ENCODE peak calls at places on chromosomes 11 and 22, in four cellular contexts. One of them, this sample, is unnamed.

GRCh38 chr11:133649059-133649458 is 116.8 kb upstream of the OPCML start:
- DNase-seq in heart left ventricle: no peak
- DNase-seq in breast epithelium: no peak
- DNase-seq in GM23248: no peak
- DNase-seq in this sample: no peak

GRCh38 chr11:24767411-24767810 is 270.6 kb downstream of the LUZP2 start:
- DNase-seq in heart left ventricle: no peak
- DNase-seq in breast epithelium: no peak
- DNase-seq in GM23248: no peak
- DNase-seq in this sample: no peak

GRCh38 chr11:76288166-76288978 is 82.1 kb upstream of the WNT11 start:
- DNase-seq in heart left ventricle: no peak
- DNase-seq in breast epithelium: no peak
- DNase-seq in GM23248: no peak
- DNase-seq in this sample: no peak

GRCh38 chr11:795638-796564 is 2.2 kb downstream of the SLC25A22 start:
- DNase-seq in heart left ventricle: peak; percentile 83
- DNase-seq in breast epithelium: no peak
- DNase-seq in GM23248: peak; percentile 96
- DNase-seq in this sample: peak; percentile 86

GRCh38 chr11:94864646-94865045 is 96.5 kb downstream of the AMOTL1 start:
- DNase-seq in heart left ventricle: no peak
- DNase-seq in breast epithelium: no peak
- DNase-seq in GM23248: no peak
- DNase-seq in this sample: no peak

GRCh38 chr11:68663482-68664010 is 20.8 kb upstream of the GAL start:
- DNase-seq in heart left ventricle: no peak
- DNase-seq in breast epithelium: no peak
- DNase-seq in GM23248: no peak
- DNase-seq in this sample: no peak

GRCh38 chr22:37639771-37640590 is 512 bp downstream of the SH3BP1 start:
- DNase-seq in heart left ventricle: no peak
- DNase-seq in breast epithelium: no peak
- DNase-seq in GM23248: peak; percentile 32
- DNase-seq in this sample: no peak

GRCh38 chr11:77294040-77294439 is 7.4 kb downstream of the GDPD4 start:
- DNase-seq in heart left ventricle: no peak
- DNase-seq in breast epithelium: no peak
- DNase-seq in GM23248: no peak
- DNase-seq in this sample: no peak

GRCh38 chr11:34748036-34748435 is 127.1 kb downstream of the EHF start:
- DNase-seq in heart left ventricle: no peak
- DNase-seq in breast epithelium: no peak
- DNase-seq in GM23248: no peak
- DNase-seq in this sample: no peak

GRCh38 chr22:43921361-43921760 is 2.2 kb upstream of the PNPLA3 start:
- DNase-seq in heart left ventricle: no peak
- DNase-seq in breast epithelium: no peak
- DNase-seq in GM23248: peak; percentile 87
- DNase-seq in this sample: no peak

GRCh38 chr22:22071455-22071854 is 88.9 kb upstream of the TOP3B start:
- DNase-seq in heart left ventricle: no peak
- DNase-seq in breast epithelium: no peak
- DNase-seq in GM23248: no peak
- DNase-seq in this sample: no peak

GRCh38 chr11:27468643-27469332 is 3.8 kb downstream of the LGR4 start:
- DNase-seq in heart left ventricle: no peak
- DNase-seq in breast epithelium: no peak
- DNase-seq in GM23248: peak; percentile 88
- DNase-seq in this sample: no peak

GRCh38 chr11:78078218-78079167 is 1.2 kb downstream of the NDUFC2 start:
- DNase-seq in heart left ventricle: no peak
- DNase-seq in breast epithelium: no peak
- DNase-seq in GM23248: peak; percentile 35
- DNase-seq in this sample: no peak

GRCh38 chr22:18950141-18950540 is 14.0 kb upstream of the PRODH start:
- DNase-seq in heart left ventricle: no peak
- DNase-seq in breast epithelium: no peak
- DNase-seq in GM23248: no peak
- DNase-seq in this sample: peak; percentile 17

GRCh38 chr11:22387126-22387525 is 48.9 kb downstream of the SLC17A6 start:
- DNase-seq in heart left ventricle: no peak
- DNase-seq in breast epithelium: no peak
- DNase-seq in GM23248: no peak
- DNase-seq in this sample: no peak

GRCh38 chr11:46916669-46917108 is 1.7 kb downstream of the LRP4 start:
- DNase-seq in heart left ventricle: peak; percentile 75
- DNase-seq in breast epithelium: no peak
- DNase-seq in GM23248: peak; percentile 88
- DNase-seq in this sample: peak; percentile 64

GRCh38 chr11:122186439-122187080 is 70.5 kb upstream of the BLID start:
- DNase-seq in heart left ventricle: no peak
- DNase-seq in breast epithelium: no peak
- DNase-seq in GM23248: peak; percentile 98
- DNase-seq in this sample: no peak

GRCh38 chr11:68988486-68988885 is 7.7 kb upstream of the MRGPRD start:
- DNase-seq in heart left ventricle: no peak
- DNase-seq in breast epithelium: no peak
- DNase-seq in GM23248: no peak
- DNase-seq in this sample: no peak

GRCh38 chr11:46948378-46949131 is 12.0 kb downstream of the CSTPP1 start:
- DNase-seq in heart left ventricle: no peak
- DNase-seq in breast epithelium: no peak
- DNase-seq in GM23248: peak; percentile 89
- DNase-seq in this sample: no peak

GRCh38 chr11:111186308-111186967 is 59.1 kb upstream of the POU2AF2 start:
- DNase-seq in heart left ventricle: no peak
- DNase-seq in breast epithelium: no peak
- DNase-seq in GM23248: no peak
- DNase-seq in this sample: no peak

GRCh38 chr11:48090174-48090573 is 109.8 kb downstream of the PTPRJ start:
- DNase-seq in heart left ventricle: no peak
- DNase-seq in breast epithelium: no peak
- DNase-seq in GM23248: no peak
- DNase-seq in this sample: no peak

GRCh38 chr11:350723-351255 is 18.5 kb upstream of the B4GALNT4 start:
- DNase-seq in heart left ventricle: peak; percentile 34
- DNase-seq in breast epithelium: peak; percentile 49
- DNase-seq in GM23248: peak; percentile 71
- DNase-seq in this sample: no peak

GRCh38 chr11:101840720-101841119 is 74.1 kb upstream of the CEP126 start:
- DNase-seq in heart left ventricle: no peak
- DNase-seq in breast epithelium: no peak
- DNase-seq in GM23248: no peak
- DNase-seq in this sample: no peak

GRCh38 chr22:27918351-27919221 is 470 bp downstream of the PITPNB start:
- DNase-seq in heart left ventricle: peak; percentile 79
- DNase-seq in breast epithelium: peak; percentile 52
- DNase-seq in GM23248: peak; percentile 71
- DNase-seq in this sample: peak; percentile 84

GRCh38 chr11:133663135-133663534 is 130.8 kb upstream of the OPCML start:
- DNase-seq in heart left ventricle: no peak
- DNase-seq in breast epithelium: no peak
- DNase-seq in GM23248: no peak
- DNase-seq in this sample: no peak

GRCh38 chr11:44555031-44555800 is 10.2 kb upstream of the CD82 start:
- DNase-seq in heart left ventricle: no peak
- DNase-seq in breast epithelium: no peak
- DNase-seq in GM23248: no peak
- DNase-seq in this sample: no peak

GRCh38 chr22:28917747-28918543 is 34.6 kb downstream of the ZNRF3 start:
- DNase-seq in heart left ventricle: peak; percentile 60
- DNase-seq in breast epithelium: no peak
- DNase-seq in GM23248: no peak
- DNase-seq in this sample: no peak

GRCh38 chr22:45997077-45997774 is 20.3 kb upstream of the WNT7B start:
- DNase-seq in heart left ventricle: peak; percentile 96
- DNase-seq in breast epithelium: peak; percentile 75
- DNase-seq in GM23248: peak; percentile 97
- DNase-seq in this sample: peak; percentile 96

GRCh38 chr11:9315078-9315688 is 790 bp upstream of the TMEM41B start:
- DNase-seq in heart left ventricle: no peak
- DNase-seq in breast epithelium: no peak
- DNase-seq in GM23248: no peak
- DNase-seq in this sample: no peak

GRCh38 chr11:66639066-66639813 is 737 bp downstream of the RBM4 start:
- DNase-seq in heart left ventricle: no peak
- DNase-seq in breast epithelium: no peak
- DNase-seq in GM23248: peak; percentile 80
- DNase-seq in this sample: no peak

GRCh38 chr11:36540998-36541397 is 26.8 kb upstream of the RAG1 start:
- DNase-seq in heart left ventricle: no peak
- DNase-seq in breast epithelium: no peak
- DNase-seq in GM23248: peak; percentile 68
- DNase-seq in this sample: peak; percentile 42

GRCh38 chr11:109062445-109062844 is 359.5 kb upstream of the C11orf87 start:
- DNase-seq in heart left ventricle: no peak
- DNase-seq in breast epithelium: no peak
- DNase-seq in GM23248: peak; percentile 39
- DNase-seq in this sample: no peak
- H3K4me1 ChIP-seq in heart left ventricle: no peaks in the 10 kb centered on the region
- H3K4me1 ChIP-seq in breast epithelium: no peaks in the 10 kb centered on the region
- H3K4me1 ChIP-seq in GM23248: peaks cover 4% of the 10 kb centered on the region
- H3K4me1 ChIP-seq in this sample: no peaks in the 10 kb centered on the region

DNA sequence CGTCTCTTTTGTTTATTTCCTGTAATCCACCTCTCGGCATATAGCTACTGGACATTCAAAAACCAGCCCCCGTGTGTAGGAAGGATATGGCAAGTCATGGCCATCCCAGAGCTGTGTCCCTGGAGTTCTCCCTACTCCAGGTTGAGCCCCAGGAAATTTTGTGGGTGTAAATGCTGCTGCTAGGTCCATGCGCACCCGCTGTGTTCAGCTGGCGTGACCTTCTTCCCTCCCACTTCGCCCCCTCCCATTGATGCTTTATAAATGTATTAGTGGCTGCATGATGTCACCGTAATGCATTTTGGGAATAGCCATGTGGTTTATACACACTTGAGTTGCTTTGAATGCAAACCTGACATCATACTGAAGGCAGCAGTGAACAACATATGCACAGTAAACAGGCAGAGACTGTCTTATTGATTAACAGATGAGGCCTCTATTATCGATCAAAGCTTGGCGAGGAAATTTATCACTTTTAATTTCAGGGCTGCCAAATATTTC is 113.7 kb upstream of the NNMT start:
- DNase-seq in heart left ventricle: no peak
- DNase-seq in breast epithelium: no peak
- DNase-seq in GM23248: no peak
- DNase-seq in this sample: no peak
- H3K4me1 ChIP-seq in heart left ventricle: peaks cover 61% of the 10 kb centered on the region
- H3K4me1 ChIP-seq in breast epithelium: peaks cover 34% of the 10 kb centered on the region
- H3K4me1 ChIP-seq in GM23248: no peaks in the 10 kb centered on the region
- H3K4me1 ChIP-seq in this sample: peaks cover 2% of the 10 kb centered on the region

DNA sequence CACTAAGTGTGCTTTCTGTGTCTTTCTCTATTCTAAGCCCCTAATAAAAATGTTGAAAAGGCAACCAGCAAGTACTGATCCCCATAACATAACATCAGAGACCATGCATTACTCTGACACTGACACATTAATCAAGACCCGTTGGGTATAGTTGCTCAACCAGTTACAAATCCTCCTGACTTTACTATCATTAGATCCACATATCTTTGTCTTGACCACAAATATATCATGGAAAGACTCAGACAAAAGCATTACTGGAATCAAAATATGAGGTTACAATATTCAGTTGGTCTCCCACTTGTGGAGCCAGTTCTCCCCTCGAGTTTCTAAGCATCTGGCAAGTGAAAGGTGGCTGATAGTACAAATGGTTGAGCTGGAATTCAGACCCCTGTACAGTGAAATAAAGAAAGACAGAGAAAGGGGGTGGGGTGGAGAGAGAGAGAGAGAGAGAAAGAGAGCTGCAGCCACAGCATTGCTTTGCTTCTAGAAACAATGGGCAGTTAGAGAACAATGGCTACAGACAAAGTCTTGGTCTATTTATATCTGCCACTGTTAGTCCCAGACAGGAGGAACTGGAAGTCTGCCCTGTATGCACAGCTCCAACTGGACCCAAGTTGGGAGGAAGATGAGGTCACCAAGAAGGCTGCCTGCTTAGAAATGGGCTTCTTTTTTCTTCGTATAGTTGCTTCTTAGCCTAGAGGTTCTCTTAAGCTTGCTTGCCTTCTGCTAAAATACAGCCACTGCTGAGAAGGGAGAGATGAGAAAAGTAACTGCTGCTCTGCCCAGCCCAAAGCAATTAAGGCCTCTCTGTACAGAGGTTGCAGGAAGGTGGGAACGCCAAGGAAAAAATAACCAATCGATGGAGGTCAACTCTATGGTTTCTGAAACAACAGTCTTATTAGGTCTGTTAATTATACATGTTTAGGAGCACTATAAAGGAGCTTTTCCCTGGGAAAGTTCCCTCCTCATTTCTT is 85.5 kb downstream of the ETS1 start:
- DNase-seq in heart left ventricle: peak; percentile 56
- DNase-seq in breast epithelium: no peak
- DNase-seq in GM23248: peak; percentile 89
- DNase-seq in this sample: peak; percentile 63
- H3K4me1 ChIP-seq in heart left ventricle: peaks cover 100% of the 10 kb centered on the region
- H3K4me1 ChIP-seq in breast epithelium: peaks cover 30% of the 10 kb centered on the region
- H3K4me1 ChIP-seq in GM23248: peaks cover 98% of the 10 kb centered on the region
- H3K4me1 ChIP-seq in this sample: peaks cover 2% of the 10 kb centered on the region

GRCh38 chr11:118697346-118697745 is 17.9 kb upstream of the TREH start:
- DNase-seq in heart left ventricle: no peak
- DNase-seq in breast epithelium: no peak
- DNase-seq in GM23248: no peak
- DNase-seq in this sample: peak; percentile 59

GRCh38 chr11:118694185-118694584 is 14.7 kb upstream of the TREH start:
- DNase-seq in heart left ventricle: no peak
- DNase-seq in breast epithelium: no peak
- DNase-seq in GM23248: no peak
- DNase-seq in this sample: no peak

GRCh38 chr11:118696673-118697226 is 17.3 kb upstream of the TREH start:
- DNase-seq in heart left ventricle: no peak
- DNase-seq in breast epithelium: no peak
- DNase-seq in GM23248: peak; percentile 8
- DNase-seq in this sample: no peak

GRCh38 chr11:118691926-118692830 is 12.7 kb upstream of the TREH start:
- DNase-seq in heart left ventricle: peak; percentile 68
- DNase-seq in breast epithelium: no peak
- DNase-seq in GM23248: peak; percentile 60
- DNase-seq in this sample: peak; percentile 71

DNA sequence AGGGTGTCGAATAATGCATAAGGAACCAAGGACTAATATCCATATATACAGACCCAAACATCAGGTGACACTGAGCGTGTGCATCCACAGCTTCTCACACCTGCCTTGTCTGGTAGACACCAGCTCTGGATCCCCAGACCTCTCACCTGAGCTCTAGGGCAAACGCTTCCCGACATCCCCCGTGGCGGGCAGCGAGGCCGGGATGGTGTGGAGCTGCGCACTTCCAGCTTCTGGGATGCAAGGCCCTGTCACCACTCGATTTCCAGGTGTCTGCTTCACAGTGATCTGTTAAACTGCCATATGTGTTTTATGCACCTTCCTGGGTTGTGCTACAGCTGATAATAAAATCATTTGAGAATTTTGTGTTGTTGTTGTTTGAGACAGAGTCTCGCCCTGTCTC is 15.3 kb upstream of the TREH start:
- DNase-seq in heart left ventricle: no peak
- DNase-seq in breast epithelium: no peak
- DNase-seq in GM23248: no peak
- DNase-seq in this sample: no peak
- H3K4me1 ChIP-seq in heart left ventricle: peaks cover 4% of the 10 kb centered on the region
- H3K4me1 ChIP-seq in breast epithelium: no peaks in the 10 kb centered on the region
- H3K4me1 ChIP-seq in GM23248: peaks cover 6% of the 10 kb centered on the region
- H3K4me1 ChIP-seq in this sample: no peaks in the 10 kb centered on the region